ENCODE peak calls at places on chromosomes 13 and 19, in eight cellular contexts. W is PC-9; M is glutamatergic neuron; J is GM12865; C is pancreas; V is WTC11; R is CD8-positive, alpha-beta T cell; H is cardiac muscle cell. K is an unnamed sample.

GRCh38 chr13:99307648-99308339 is 595 bp upstream of the GPR183 start:
- DNase-seq in W (no peak), M (no peak), J (peak; percentile 83), C (no peak), V (no peak), R (peak; percentile 50), H (peak; percentile 82), K (no peak)

GRCh38 chr13:113726961-113727411 is 32.0 kb upstream of the TMEM255B start:
- DNase-seq in W (no peak), M (no peak), J (no peak), C (peak; percentile 68), V (no peak), R (no peak), H (no peak), K (no peak)

GRCh38 chr13:102699419-102699961 is 4.6 kb upstream of the METTL21C start:
- DNase-seq in W (no peak), M (peak; percentile 31), J (no peak), C (no peak), V (no peak), R (no peak), H (no peak), K (no peak)

GRCh38 chr19:24051516-24051915 is 35.5 kb upstream of the ZNF254 start:
- DNase-seq in W (no peak), M (no peak), J (no peak), C (no peak), V (no peak), R (no peak), H (no peak), K (no peak)

GRCh38 chr13:98307744-98308524 is 130.9 kb upstream of the RNF113B start:
- DNase-seq in W (no peak), M (no peak), J (no peak), C (no peak), V (no peak), R (no peak), H (no peak), K (no peak)

GRCh38 chr19:21335721-21336120 is 6.5 kb upstream of the ZNF708 start:
- DNase-seq in W (no peak), M (no peak), J (no peak), C (no peak), V (no peak), R (no peak), H (no peak), K (no peak)

GRCh38 chr19:11378319-11379189 is 4.1 kb downstream of the SWSAP1 start:
- DNase-seq in W (peak; percentile 88), M (peak; percentile 82), J (peak; percentile 56), C (peak; percentile 51), V (peak; percentile 77), R (no peak), H (peak; percentile 77), K (no peak)

GRCh38 chr19:5091576-5092215 is 122.8 kb downstream of the KDM4B start:
- DNase-seq in W (no peak), M (no peak), J (no peak), C (no peak), V (no peak), R (no peak), H (no peak), K (no peak)

GRCh38 chr19:34357431-34357830 is 7.6 kb upstream of the GPI start:
- DNase-seq in W (no peak), M (no peak), J (no peak), C (no peak), V (no peak), R (no peak), H (no peak), K (no peak)

GRCh38 chr19:34360354-34360909 is 4.6 kb upstream of the GPI start:
- DNase-seq in W (no peak), M (no peak), J (no peak), C (no peak), V (no peak), R (no peak), H (no peak), K (no peak)

GRCh38 chr19:34359954-34360315 is 5.1 kb upstream of the GPI start:
- DNase-seq in W (no peak), M (no peak), J (no peak), C (no peak), V (no peak), R (no peak), H (no peak), K (no peak)

GRCh38 chr19:34356875-34357274 is 8.1 kb upstream of the GPI start:
- DNase-seq in W (no peak), M (no peak), J (no peak), C (no peak), V (no peak), R (no peak), H (no peak), K (no peak)

DNA sequence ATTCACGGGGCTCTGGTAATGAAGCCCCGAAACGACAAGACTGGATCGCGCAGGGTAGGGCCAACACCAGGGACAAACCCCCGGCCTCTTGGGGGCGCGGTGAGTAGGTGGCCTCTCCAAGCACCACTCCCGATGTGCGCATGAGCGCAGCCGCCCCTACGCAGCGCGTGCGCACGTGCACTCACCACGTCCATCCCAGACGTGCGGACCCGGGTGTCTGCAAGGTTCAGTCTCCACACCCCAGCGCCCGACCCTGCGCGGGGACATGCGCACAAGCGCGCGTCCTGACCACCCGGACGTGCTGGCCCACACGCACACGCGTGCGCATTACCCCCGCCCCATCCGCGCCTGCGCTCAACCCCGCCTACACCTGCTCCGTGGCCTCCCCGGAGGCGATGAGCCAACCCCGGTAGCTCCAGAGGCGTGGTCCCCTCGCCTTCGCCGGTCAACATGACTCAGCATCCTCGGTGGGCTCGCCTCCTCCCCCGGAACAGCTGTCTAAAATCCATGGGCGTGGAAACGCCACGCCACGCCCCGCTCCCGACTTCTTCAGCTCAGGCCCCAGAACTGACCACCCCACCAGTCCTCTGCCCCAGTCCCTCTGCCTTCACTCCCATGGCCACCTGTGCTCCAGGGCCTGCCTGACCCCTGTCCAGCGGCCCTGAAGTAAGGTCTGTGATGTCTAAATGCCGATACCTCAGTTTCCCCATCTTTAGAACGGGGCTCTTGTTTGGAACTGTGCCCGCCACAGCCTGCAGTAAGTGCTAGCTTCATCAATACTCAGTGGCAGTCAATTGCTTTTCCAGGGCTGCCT is 5.6 kb upstream of the GPI start:
- DNase-seq in W (peak; percentile 93), M (peak; percentile 96), J (peak; percentile 100), C (peak; percentile 98), V (peak; percentile 93), R (peak; percentile 91), H (peak; percentile 95), K (peak; percentile 98)
- TF ChIP-seq CTCF in W (peak; percentile 62), M (peak; percentile 30), J (peak; percentile 67), C (peak; percentile 28), V (no peak), R (peak; percentile 63), H (peak; percentile 69), K (peak; percentile 64)

DNA sequence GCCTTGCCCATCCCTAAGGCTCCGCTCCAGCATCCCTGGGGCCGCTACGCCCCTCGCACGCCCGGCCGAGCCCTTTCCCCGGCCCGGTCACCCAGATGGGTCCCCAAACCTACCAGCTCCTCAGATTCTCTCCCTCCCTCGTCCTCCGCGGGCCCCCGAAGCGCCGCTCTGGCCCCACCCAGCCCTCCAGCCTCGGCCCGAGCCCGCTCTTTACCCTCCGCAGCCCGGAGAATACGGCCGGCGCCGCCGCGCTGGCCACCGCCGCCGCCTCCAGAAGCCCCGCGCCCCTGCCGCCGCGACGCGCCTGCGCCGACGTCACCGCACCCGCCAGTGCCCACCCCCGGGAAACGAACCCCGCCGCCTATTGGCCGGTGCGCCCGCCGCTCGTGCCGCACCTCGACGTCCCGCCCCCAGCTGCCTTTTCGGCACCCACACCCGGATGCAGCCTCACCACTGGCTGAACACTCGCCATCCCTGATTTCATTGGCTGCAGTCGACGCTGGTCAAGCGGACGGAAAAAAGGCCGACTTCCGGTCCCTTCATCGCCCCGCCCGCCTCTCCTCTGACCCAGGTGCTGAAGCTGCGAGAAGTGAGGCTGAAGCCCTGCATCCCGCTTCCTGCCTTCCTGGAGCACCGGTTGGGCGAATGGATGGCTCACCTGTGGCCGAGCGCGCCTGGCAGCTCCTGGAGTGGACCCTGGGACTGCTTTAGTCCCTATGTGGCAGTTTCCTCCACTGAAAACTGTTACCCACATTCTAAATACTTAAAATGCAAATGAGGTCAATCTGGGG is at the start of gene DAPK3:
- DNase-seq in W (peak; percentile 89), M (peak; percentile 99), J (peak; percentile 99), C (peak; percentile 98), V (peak; percentile 98), R (peak; percentile 88), H (peak; percentile 98), K (peak; percentile 99)
- TF ChIP-seq CTCF in W (no peak), M (peak; percentile 41), J (no peak), C (no peak), V (no peak), R (no peak), H (no peak), K (no peak)

GRCh38 chr19:4061683-4062575 is 4.8 kb downstream of the ZBTB7A start:
- DNase-seq in W (peak; percentile 83), M (no peak), J (no peak), C (peak; percentile 80), V (no peak), R (no peak), H (no peak), K (no peak)

GRCh38 chr19:4064551-4065260 is 2.0 kb downstream of the ZBTB7A start:
- DNase-seq in W (no peak), M (peak; percentile 60), J (peak; percentile 56), C (peak; percentile 61), V (no peak), R (peak; percentile 75), H (peak; percentile 44), K (no peak)

GRCh38 chr19:4064073-4064550 is 2.6 kb downstream of the ZBTB7A start:
- DNase-seq in W (no peak), M (no peak), J (no peak), C (no peak), V (no peak), R (no peak), H (peak; percentile 20), K (no peak)

GRCh38 chr19:4062576-4063368 is 3.9 kb downstream of the ZBTB7A start:
- DNase-seq in W (no peak), M (no peak), J (no peak), C (no peak), V (no peak), R (no peak), H (no peak), K (no peak)

DNA sequence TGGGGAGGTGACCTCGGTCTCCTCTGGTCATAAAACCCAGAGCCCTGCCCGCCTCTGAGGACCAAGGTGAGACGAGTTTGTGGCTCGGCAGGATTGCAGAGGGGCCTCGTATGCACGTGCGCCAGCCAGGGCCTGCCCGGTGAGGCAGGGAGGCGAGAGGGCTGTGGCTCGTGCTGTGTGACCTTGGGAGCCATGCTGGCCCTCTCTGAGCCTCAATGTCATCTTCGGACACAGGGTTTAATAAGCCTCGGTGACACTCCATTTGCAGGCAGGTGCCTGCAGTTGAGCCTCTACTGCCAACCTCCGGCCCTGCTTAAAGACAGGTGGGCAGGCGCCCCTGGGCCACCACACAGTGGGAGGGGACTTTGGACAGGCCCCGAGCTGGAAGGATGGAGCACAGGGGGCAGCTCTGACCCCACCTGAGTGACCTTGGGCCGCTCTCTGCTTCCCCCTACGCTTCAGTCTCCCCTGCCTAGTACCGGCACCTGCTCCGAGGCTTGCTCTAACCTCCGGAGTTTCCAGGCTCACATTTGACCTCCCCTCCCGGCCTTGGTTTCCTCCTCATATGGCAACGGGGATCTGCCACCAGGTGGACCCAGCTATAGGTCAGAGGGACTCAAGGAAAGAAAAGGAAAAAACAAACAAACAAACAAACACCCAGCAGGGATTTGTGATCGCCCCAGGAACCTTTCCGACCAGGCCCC is 3.2 kb downstream of the ZBTB7A start:
- DNase-seq in W (no peak), M (no peak), J (peak; percentile 41), C (no peak), V (no peak), R (no peak), H (no peak), K (no peak)
- TF ChIP-seq CTCF in W (no peak), M (no peak), J (no peak), C (no peak), V (no peak), R (no peak), H (peak; percentile 8), K (no peak)

DNA sequence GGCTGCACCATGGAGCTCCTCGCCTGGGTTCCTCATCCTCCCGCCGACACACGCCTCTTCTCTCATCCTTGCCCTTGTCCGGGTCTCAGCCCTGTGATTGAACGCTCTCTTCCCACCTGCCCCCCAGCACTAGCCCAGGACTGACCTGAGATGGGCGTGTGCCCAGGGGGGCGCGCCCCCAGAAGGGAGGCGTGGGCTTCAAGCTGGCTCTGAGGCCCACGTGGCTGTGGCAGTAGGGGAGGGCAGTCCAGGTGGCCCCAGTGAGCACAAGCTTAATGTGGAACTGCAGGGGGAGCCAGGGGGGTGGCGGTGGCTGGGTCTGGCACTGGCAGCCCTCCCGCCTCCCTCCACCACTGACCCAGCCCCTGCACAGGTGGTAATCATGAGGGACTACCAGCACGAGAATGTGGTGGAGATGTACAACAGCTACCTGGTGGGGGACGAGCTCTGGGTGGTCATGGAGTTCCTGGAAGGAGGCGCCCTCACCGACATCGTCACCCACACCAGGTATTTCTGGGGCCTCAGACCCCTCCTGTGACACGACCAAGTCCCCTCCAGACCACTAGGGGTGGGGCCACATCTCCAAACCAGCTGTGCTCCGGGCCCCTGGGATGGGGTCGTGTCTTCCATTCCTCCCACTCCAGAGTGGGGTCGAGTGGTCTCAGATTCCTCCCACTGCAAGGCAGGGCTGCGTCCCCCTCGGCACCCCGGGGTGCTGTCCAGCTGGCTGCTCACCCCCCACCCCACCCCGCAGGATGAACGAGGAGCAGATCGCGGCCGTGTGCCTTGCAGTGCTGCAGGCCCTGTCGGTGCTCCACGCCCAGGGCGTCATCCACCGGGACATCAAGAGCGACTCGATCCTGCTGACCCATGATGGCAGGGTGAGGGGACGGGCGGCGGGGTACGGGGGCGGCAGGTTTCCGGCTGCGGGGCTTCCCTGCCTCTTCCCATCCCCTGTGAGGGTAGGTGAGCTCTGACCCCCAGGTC is 21.9 kb upstream of the NCCRP1 start:
- DNase-seq in W (no peak), M (no peak), J (no peak), C (no peak), V (no peak), R (no peak), H (no peak), K (no peak)
- TF ChIP-seq CTCF in W (no peak), M (no peak), J (no peak), C (no peak), V (no peak), R (no peak), H (no peak), K (no peak)